ENCODE peak calls at places on chromosomes 2 and 18, in ten cellular contexts. C is GM12878, Q is body of pancreas, A is ovary, D is neural crest cell, U is foreskin keratinocyte, I is PC-9, T is left ventricle myocardium inferior, H is thoracic aorta, B is IMR-90. M is an unnamed sample.

GRCh38 chr2:75570948-75571729 is 10.4 kb upstream of the EVA1A start:
- DNase-seq in C (no peak), Q (peak), A (peak), D (no peak), U (no peak), I (peak), T (no peak), H (no peak), B (peak), M (no peak)

GRCh38 chr2:101608411-101609317 is 88.8 kb upstream of the MAP4K4 start:
- DNase-seq in C (no peak), Q (no peak), A (no peak), D (no peak), U (no peak), I (no peak), T (no peak), H (no peak), B (no peak), M (no peak)

GRCh38 chr2:231706731-231707624 is 1.3 kb upstream of the PTMA start:
- DNase-seq in C (peak), Q (peak), A (peak), D (peak), U (peak), I (peak), T (peak), H (peak), B (peak), M (peak)

GRCh38 chr2:159064446-159065301 is 96.2 kb downstream of the TANC1 start:
- DNase-seq in C (no peak), Q (no peak), A (no peak), D (no peak), U (no peak), I (peak), T (no peak), H (no peak), B (peak), M (no peak)

GRCh38 chr2:240878341-240878936 is 9.8 kb downstream of the AGXT start:
- DNase-seq in C (no peak), Q (no peak), A (peak), D (no peak), U (no peak), I (no peak), T (no peak), H (no peak), B (no peak), M (no peak)

GRCh38 chr2:96175951-96176350 is 30.7 kb upstream of the DUSP2 start:
- DNase-seq in C (no peak), Q (no peak), A (no peak), D (no peak), U (no peak), I (no peak), T (no peak), H (no peak), B (peak), M (no peak)

GRCh38 chr18:49177812-49178211 is 227.0 kb upstream of the SMAD7 start:
- DNase-seq in C (no peak), Q (no peak), A (no peak), D (no peak), U (no peak), I (no peak), T (no peak), H (no peak), B (peak), M (no peak)

GRCh38 chr2:191637182-191638078 is 40.5 kb upstream of the NABP1 start:
- DNase-seq in C (no peak), Q (no peak), A (no peak), D (no peak), U (no peak), I (peak), T (no peak), H (no peak), B (peak), M (no peak)

GRCh38 chr2:69196327-69197117 is 183.5 kb downstream of the ANTXR1 start:
- DNase-seq in C (no peak), Q (peak), A (no peak), D (no peak), U (peak), I (no peak), T (no peak), H (no peak), B (peak), M (no peak)

GRCh38 chr2:121281107-121281506 is 3.9 kb downstream of the TFCP2L1 start:
- DNase-seq in C (no peak), Q (no peak), A (no peak), D (no peak), U (no peak), I (no peak), T (no peak), H (no peak), B (no peak), M (no peak)

GRCh38 chr2:174125151-174125550 is 123.2 kb downstream of the OLA1 start:
- DNase-seq in C (no peak), Q (no peak), A (no peak), D (no peak), U (no peak), I (no peak), T (no peak), H (no peak), B (no peak), M (no peak)

GRCh38 chr2:179049546-179050311 is at the start of gene CCDC141:
- DNase-seq in C (peak), Q (peak), A (no peak), D (no peak), U (no peak), I (no peak), T (no peak), H (no peak), B (no peak), M (no peak)

GRCh38 chr2:12587729-12588522 is 128.8 kb upstream of the TRIB2 start:
- DNase-seq in C (peak), Q (no peak), A (no peak), D (no peak), U (peak), I (peak), T (no peak), H (no peak), B (peak), M (peak)

GRCh38 chr18:32867330-32867729 is 94.5 kb upstream of the KLHL14 start:
- DNase-seq in C (no peak), Q (no peak), A (no peak), D (no peak), U (no peak), I (no peak), T (no peak), H (no peak), B (no peak), M (no peak)

GRCh38 chr2:133951209-133951608 is 302.7 kb upstream of the MGAT5 start:
- DNase-seq in C (no peak), Q (no peak), A (no peak), D (no peak), U (no peak), I (no peak), T (no peak), H (no peak), B (no peak), M (no peak)

GRCh38 chr18:9017170-9017899 is 85.2 kb upstream of the NDUFV2 start:
- DNase-seq in C (peak), Q (peak), A (peak), D (peak), U (peak), I (peak), T (peak), H (peak), B (peak), M (peak)

GRCh38 chr2:238857929-238858328 is 10.0 kb downstream of the TWIST2 start:
- DNase-seq in C (no peak), Q (no peak), A (no peak), D (no peak), U (no peak), I (no peak), T (no peak), H (no peak), B (no peak), M (no peak)

GRCh38 chr18:2171840-2172625 is 399.3 kb downstream of the METTL4 start:
- DNase-seq in C (no peak), Q (no peak), A (no peak), D (no peak), U (no peak), I (peak), T (no peak), H (no peak), B (no peak), M (no peak)

GRCh38 chr2:189210250-189211075 is 30.9 kb upstream of the COL5A2 start:
- DNase-seq in C (no peak), Q (no peak), A (peak), D (no peak), U (peak), I (peak), T (peak), H (peak), B (peak), M (peak)

GRCh38 chr2:202149155-202149762 is 76.2 kb downstream of the KIAA2012 start:
- DNase-seq in C (no peak), Q (no peak), A (peak), D (peak), U (no peak), I (no peak), T (peak), H (no peak), B (peak), M (no peak)

GRCh38 chr18:75161629-75162028 is 47.3 kb downstream of the PTGR3 start:
- DNase-seq in C (no peak), Q (no peak), A (no peak), D (no peak), U (no peak), I (no peak), T (peak), H (no peak), B (no peak), M (peak)

GRCh38 chr2:33451214-33451613 is 25.2 kb upstream of the RASGRP3 start:
- DNase-seq in C (no peak), Q (no peak), A (no peak), D (no peak), U (no peak), I (no peak), T (no peak), H (no peak), B (no peak), M (no peak)

GRCh38 chr2:110864176-110864575 is 131.8 kb downstream of the ACOXL start:
- DNase-seq in C (no peak), Q (no peak), A (no peak), D (no peak), U (no peak), I (no peak), T (no peak), H (no peak), B (no peak), M (no peak)

GRCh38 chr2:127859712-127860085 is 1.7 kb upstream of the POLR2D start:
- DNase-seq in C (no peak), Q (peak), A (peak), D (no peak), U (peak), I (peak), T (peak), H (no peak), B (no peak), M (no peak)

GRCh38 chr2:31688282-31688681 is 107.5 kb upstream of the SRD5A2 start:
- DNase-seq in C (no peak), Q (no peak), A (no peak), D (no peak), U (no peak), I (no peak), T (no peak), H (no peak), B (no peak), M (no peak)
- TF ChIP-seq CTCF in C (peak), Q (no peak), A (no peak), D (peak), U (peak), I (peak), T (peak), H (no peak), B (peak), M (peak)

GRCh38 chr18:47260924-47261701 is 9.7 kb upstream of the SKOR2 start:
- DNase-seq in C (no peak), Q (no peak), A (no peak), D (no peak), U (no peak), I (no peak), T (no peak), H (no peak), B (no peak), M (no peak)
- TF ChIP-seq CTCF in C (no peak), Q (no peak), A (no peak), D (peak), U (peak), I (no peak), T (no peak), H (no peak), B (no peak), M (no peak)

GRCh38 chr2:72116081-72116533 is 31.6 kb downstream of the CYP26B1 start:
- DNase-seq in C (no peak), Q (no peak), A (no peak), D (no peak), U (no peak), I (no peak), T (no peak), H (no peak), B (no peak), M (no peak)
- TF ChIP-seq CTCF in C (no peak), Q (no peak), A (no peak), D (no peak), U (peak), I (peak), T (peak), H (peak), B (peak), M (no peak)

DNA sequence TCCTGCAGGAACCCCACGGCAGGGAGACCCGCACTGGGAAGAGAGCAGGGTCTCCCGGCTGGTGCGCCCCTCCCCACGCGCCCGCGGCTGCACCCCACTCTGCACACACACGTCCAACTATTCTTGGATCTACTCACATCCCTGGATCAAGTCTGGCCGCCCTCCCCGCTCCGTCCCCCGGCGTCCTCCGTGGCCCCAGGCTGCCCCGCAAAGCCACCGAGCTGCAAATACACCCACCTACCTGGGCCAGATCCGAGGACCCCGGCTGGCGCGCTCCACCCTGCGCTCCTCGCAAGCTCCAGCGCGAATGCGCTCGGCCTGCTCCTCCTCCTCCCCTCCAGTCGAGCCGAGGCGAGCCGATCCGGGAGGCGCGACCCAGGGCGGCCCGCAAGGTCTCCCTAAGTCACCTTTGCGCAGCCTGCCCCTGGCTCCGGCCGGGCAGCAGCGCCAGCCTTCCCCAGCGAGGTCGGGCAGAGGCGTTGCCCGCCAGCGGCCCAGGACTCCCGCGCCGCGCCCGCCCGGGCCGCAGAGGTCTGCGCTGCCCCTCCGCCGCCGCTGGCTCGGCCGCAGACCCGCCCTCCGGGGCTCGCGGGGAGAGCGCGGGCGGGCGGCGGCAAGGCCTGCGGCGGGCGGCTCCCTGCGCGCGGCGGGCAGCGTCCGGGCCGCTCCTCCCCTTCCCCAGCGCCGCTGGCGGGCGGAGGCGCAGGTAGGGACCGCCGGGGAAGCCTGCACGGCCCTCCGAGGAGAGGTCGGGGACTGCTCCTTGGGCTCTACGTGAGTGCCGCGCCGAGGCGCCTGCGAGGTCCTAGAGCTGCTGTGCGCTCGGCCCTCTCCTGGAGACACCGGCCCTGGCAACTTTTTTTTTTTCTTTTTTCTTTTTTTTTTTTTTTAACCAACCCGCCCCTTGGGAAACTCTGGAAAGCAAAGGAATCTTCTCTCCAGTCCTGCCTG is 126.0 kb downstream of the OSBPL1A start:
- DNase-seq in C (no peak), Q (peak), A (peak), D (peak), U (peak), I (peak), T (peak), H (no peak), B (peak), M (peak)
- TF ChIP-seq CTCF in C (no peak), Q (peak), A (no peak), D (peak), U (peak), I (no peak), T (peak), H (no peak), B (peak), M (peak)

GRCh38 chr2:28477087-28477486 is 18.8 kb upstream of the PLB1 start:
- DNase-seq in C (no peak), Q (no peak), A (no peak), D (no peak), U (no peak), I (no peak), T (no peak), H (no peak), B (no peak), M (no peak)
- TF ChIP-seq CTCF in C (no peak), Q (no peak), A (no peak), D (no peak), U (no peak), I (no peak), T (no peak), H (no peak), B (no peak), M (no peak)

GRCh38 chr2:233400961-233401360 is 46.7 kb downstream of the DGKD start:
- DNase-seq in C (no peak), Q (no peak), A (no peak), D (no peak), U (no peak), I (no peak), T (no peak), H (no peak), B (no peak), M (no peak)

GRCh38 chr2:233400341-233400740 is 46.0 kb downstream of the DGKD start:
- DNase-seq in C (no peak), Q (no peak), A (no peak), D (no peak), U (no peak), I (no peak), T (no peak), H (no peak), B (no peak), M (no peak)

GRCh38 chr2:233402346-233402745 is 48.1 kb downstream of the DGKD start:
- DNase-seq in C (no peak), Q (no peak), A (no peak), D (no peak), U (no peak), I (no peak), T (no peak), H (no peak), B (no peak), M (no peak)

GRCh38 chr2:233402774-233403173 is 48.5 kb downstream of the DGKD start:
- DNase-seq in C (no peak), Q (no peak), A (no peak), D (no peak), U (no peak), I (no peak), T (no peak), H (no peak), B (no peak), M (no peak)

GRCh38 chr2:233399306-233400225 is 45.3 kb downstream of the DGKD start:
- DNase-seq in C (no peak), Q (no peak), A (no peak), D (no peak), U (no peak), I (no peak), T (no peak), H (no peak), B (no peak), M (no peak)
- TF ChIP-seq CTCF in C (no peak), Q (no peak), A (no peak), D (no peak), U (no peak), I (no peak), T (no peak), H (no peak), B (no peak), M (no peak)

GRCh38 chr2:10879624-10880585 is 31.8 kb upstream of the KCNF1 start:
- DNase-seq in C (no peak), Q (no peak), A (no peak), D (no peak), U (no peak), I (peak), T (no peak), H (no peak), B (no peak), M (no peak)
- TF ChIP-seq CTCF in C (no peak), Q (no peak), A (no peak), D (no peak), U (no peak), I (no peak), T (no peak), H (no peak), B (peak), M (no peak)

DNA sequence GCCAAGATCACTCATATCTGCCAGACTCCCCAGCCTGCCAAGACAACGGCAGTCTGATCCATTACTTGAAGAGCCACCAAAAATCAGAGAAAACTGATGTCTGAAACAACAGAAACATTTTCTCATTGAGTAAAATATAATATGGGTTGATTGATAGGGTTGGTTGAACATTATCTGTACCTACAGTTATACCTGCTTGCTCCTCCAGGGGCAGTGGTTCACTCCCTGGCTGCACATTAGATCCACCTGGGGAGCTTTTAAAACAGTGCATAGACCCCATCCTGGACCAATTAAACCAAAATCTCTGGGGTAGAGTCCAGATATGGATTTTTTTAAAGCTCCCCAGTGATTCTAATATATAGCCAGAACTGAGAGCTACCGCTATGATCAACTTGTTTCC is 43.6 kb upstream of the SLC14A2 start:
- DNase-seq in C (no peak), Q (no peak), A (no peak), D (no peak), U (no peak), I (no peak), T (no peak), H (no peak), B (no peak), M (no peak)
- TF ChIP-seq CTCF in C (peak), Q (no peak), A (no peak), D (peak), U (peak), I (peak), T (peak), H (peak), B (no peak), M (no peak)

GRCh38 chr18:26706796-26707406 is 158.5 kb upstream of the KCTD1 start:
- DNase-seq in C (no peak), Q (no peak), A (no peak), D (no peak), U (no peak), I (no peak), T (no peak), H (no peak), B (no peak), M (no peak)

GRCh38 chr18:26711806-26712205 is 153.7 kb downstream of the AQP4 start:
- DNase-seq in C (no peak), Q (no peak), A (no peak), D (no peak), U (no peak), I (no peak), T (no peak), H (no peak), B (no peak), M (no peak)

GRCh38 chr18:26708814-26709717 is 156.4 kb downstream of the AQP4 start:
- DNase-seq in C (no peak), Q (no peak), A (no peak), D (no peak), U (no peak), I (no peak), T (no peak), H (no peak), B (no peak), M (no peak)

GRCh38 chr18:26710460-26711096 is 154.9 kb downstream of the AQP4 start:
- DNase-seq in C (peak), Q (no peak), A (no peak), D (no peak), U (no peak), I (no peak), T (no peak), H (no peak), B (no peak), M (no peak)

GRCh38 chr18:26709897-26710296 is 155.6 kb downstream of the AQP4 start:
- DNase-seq in C (no peak), Q (no peak), A (no peak), D (no peak), U (no peak), I (no peak), T (no peak), H (no peak), B (no peak), M (no peak)
- TF ChIP-seq CTCF in C (no peak), Q (no peak), A (no peak), D (no peak), U (no peak), I (no peak), T (no peak), H (no peak), B (no peak), M (no peak)

M was measured in psoas muscle.